ENCODE peak calls at places on chromosomes 13 and 19, in four cellular contexts. U, O, J and C are unnamed samples.

GRCh38 chr13:103948477-103948876 is 882.3 kb upstream of the SLC10A2 start:
- DNase-seq in U (no peak), O (no peak), J (no peak), C (no peak)

GRCh38 chr19:45576682-45577081 is 7.9 kb downstream of the OPA3 start:
- DNase-seq in U (no peak), O (no peak), J (no peak), C (no peak)

GRCh38 chr19:8083141-8083540 is 30.6 kb downstream of the CCL25 start:
- DNase-seq in U (no peak), O (no peak), J (no peak), C (no peak)

GRCh38 chr19:55640577-55641375 is at the start of gene ZNF580:
- DNase-seq in U (no peak), O (peak), J (peak), C (peak)

GRCh38 chr13:95676100-95676774 is 702 bp upstream of the DNAJC3 start:
- DNase-seq in U (peak), O (peak), J (peak), C (peak)

GRCh38 chr19:51339313-51339686 is 2.6 kb downstream of the VSIG10L start:
- DNase-seq in U (no peak), O (no peak), J (no peak), C (no peak)

GRCh38 chr13:50448535-50448981 is 394.9 kb downstream of the DLEU7 start:
- DNase-seq in U (peak), O (no peak), J (peak), C (peak)

GRCh38 chr19:49497790-49498106 is 1.5 kb downstream of the RPS11 start:
- DNase-seq in U (no peak), O (no peak), J (no peak), C (no peak)

GRCh38 chr19:5926641-5927438 is 12.8 kb downstream of the CAPS start:
- DNase-seq in U (no peak), O (no peak), J (no peak), C (no peak)

GRCh38 chr13:45219938-45220375 is 19.1 kb upstream of the KCTD4 start:
- DNase-seq in U (peak), O (no peak), J (peak), C (peak)

GRCh38 chr13:19597523-19597922 is 35.9 kb upstream of the MPHOSPH8 start:
- DNase-seq in U (peak), O (no peak), J (peak), C (peak)

GRCh38 chr13:40595693-40596092 is 70.7 kb downstream of the FOXO1 start:
- DNase-seq in U (no peak), O (no peak), J (no peak), C (peak)

GRCh38 chr19:41064974-41065569 is 23.2 kb upstream of the CYP2A13 start:
- DNase-seq in U (peak), O (peak), J (peak), C (peak)

GRCh38 chr19:34353546-34353945 is 11.4 kb upstream of the GPI start:
- DNase-seq in U (no peak), O (no peak), J (peak), C (no peak)

GRCh38 chr19:56748443-56748842 is 76.9 kb upstream of the ZNF835 start:
- DNase-seq in U (peak), O (no peak), J (peak), C (no peak)

GRCh38 chr19:2266183-2266993 is 10.2 kb upstream of the JSRP1 start:
- DNase-seq in U (peak), O (peak), J (peak), C (peak)

GRCh38 chr19:46859637-46860124 is 1.1 kb upstream of the ARHGAP35 start:
- DNase-seq in U (no peak), O (peak), J (peak), C (no peak)

GRCh38 chr13:97432232-97432916 is 1.6 kb upstream of the RAP2A start:
- DNase-seq in U (no peak), O (no peak), J (no peak), C (no peak)

GRCh38 chr13:105918842-105919741 is 616.4 kb downstream of the EFNB2 start:
- DNase-seq in U (peak), O (peak), J (peak), C (peak)

GRCh38 chr19:7905298-7905697 is 1.6 kb downstream of the MAP2K7 start:
- DNase-seq in U (no peak), O (no peak), J (no peak), C (no peak)

GRCh38 chr19:16070366-16070990 is 5.8 kb upstream of the TPM4 start:
- DNase-seq in U (peak), O (peak), J (peak), C (peak)

GRCh38 chr19:23917856-23918255 is 3.2 kb downstream of the ZNF726 start:
- DNase-seq in U (peak), O (no peak), J (peak), C (peak)